ENCODE peak calls at places on chromosomes 2 and 18, in eight cellular contexts. One of them, this sample, is unnamed.

GRCh38 chr18:10588975-10589374 is 63.1 kb downstream of the NAPG start:
- DNase-seq in Calu3: no peak
- DNase-seq in fibroblast of the aortic adventitia: no peak
- DNase-seq in heart right ventricle: no peak
- DNase-seq in WERI-Rb-1: no peak
- DNase-seq in omental fat pad: no peak
- DNase-seq in WTC11: no peak
- DNase-seq in tibial nerve: no peak
- DNase-seq in this sample: no peak

GRCh38 chr2:84962917-84963316 is 8.0 kb upstream of the KCMF1 start:
- DNase-seq in fibroblast of the aortic adventitia: no peak
- DNase-seq in omental fat pad: no peak
- DNase-seq in Calu3: no peak
- DNase-seq in tibial nerve: no peak
- DNase-seq in WERI-Rb-1: no peak
- DNase-seq in WTC11: no peak
- DNase-seq in heart right ventricle: no peak
- DNase-seq in this sample: no peak

GRCh38 chr2:236159778-236160170 is 8.4 kb downstream of the GBX2 start:
- DNase-seq in omental fat pad: no peak
- DNase-seq in Calu3: no peak
- DNase-seq in WERI-Rb-1: no peak
- DNase-seq in WTC11: no peak
- DNase-seq in tibial nerve: no peak
- DNase-seq in fibroblast of the aortic adventitia: no peak
- DNase-seq in heart right ventricle: no peak
- DNase-seq in this sample: no peak

GRCh38 chr2:190879474-190880373 is 897 bp upstream of the GLS start:
- DNase-seq in WERI-Rb-1: no peak
- DNase-seq in Calu3: no peak
- DNase-seq in fibroblast of the aortic adventitia: peak; percentile 61
- DNase-seq in heart right ventricle: no peak
- DNase-seq in tibial nerve: no peak
- DNase-seq in WTC11: no peak
- DNase-seq in omental fat pad: no peak
- DNase-seq in this sample: no peak

GRCh38 chr2:238483656-238484055 is 56.9 kb downstream of the ASB1 start:
- DNase-seq in heart right ventricle: no peak
- DNase-seq in Calu3: no peak
- DNase-seq in fibroblast of the aortic adventitia: no peak
- DNase-seq in WERI-Rb-1: no peak
- DNase-seq in omental fat pad: no peak
- DNase-seq in WTC11: no peak
- DNase-seq in tibial nerve: no peak
- DNase-seq in this sample: no peak

GRCh38 chr2:203498161-203498560 is 36.9 kb downstream of the RAPH1 start:
- DNase-seq in Calu3: no peak
- DNase-seq in WTC11: no peak
- DNase-seq in heart right ventricle: no peak
- DNase-seq in fibroblast of the aortic adventitia: peak; percentile 78
- DNase-seq in omental fat pad: no peak
- DNase-seq in tibial nerve: no peak
- DNase-seq in WERI-Rb-1: no peak
- DNase-seq in this sample: no peak

GRCh38 chr2:73896362-73897239 is 3.8 kb downstream of the ACTG2 start:
- DNase-seq in omental fat pad: no peak
- DNase-seq in Calu3: no peak
- DNase-seq in WTC11: no peak
- DNase-seq in heart right ventricle: peak; percentile 21
- DNase-seq in fibroblast of the aortic adventitia: peak; percentile 91
- DNase-seq in tibial nerve: no peak
- DNase-seq in WERI-Rb-1: no peak
- DNase-seq in this sample: no peak

GRCh38 chr2:128549646-128550260 is 231.1 kb upstream of the HS6ST1 start:
- DNase-seq in fibroblast of the aortic adventitia: no peak
- DNase-seq in heart right ventricle: no peak
- DNase-seq in WTC11: no peak
- DNase-seq in WERI-Rb-1: no peak
- DNase-seq in tibial nerve: no peak
- DNase-seq in omental fat pad: no peak
- DNase-seq in Calu3: no peak
- DNase-seq in this sample: peak; percentile 86

GRCh38 chr2:16413257-16413656 is 252.4 kb downstream of the CYRIA start:
- DNase-seq in WTC11: no peak
- DNase-seq in Calu3: no peak
- DNase-seq in WERI-Rb-1: no peak
- DNase-seq in tibial nerve: no peak
- DNase-seq in fibroblast of the aortic adventitia: no peak
- DNase-seq in heart right ventricle: peak; percentile 66
- DNase-seq in omental fat pad: no peak
- DNase-seq in this sample: no peak

GRCh38 chr2:216984937-216985336 is 125.1 kb upstream of the TNP1 start:
- DNase-seq in tibial nerve: no peak
- DNase-seq in Calu3: no peak
- DNase-seq in omental fat pad: no peak
- DNase-seq in WTC11: no peak
- DNase-seq in WERI-Rb-1: no peak
- DNase-seq in fibroblast of the aortic adventitia: no peak
- DNase-seq in heart right ventricle: no peak
- DNase-seq in this sample: no peak

GRCh38 chr2:177429688-177430325 is 37.2 kb downstream of the AGPS start:
- DNase-seq in omental fat pad: no peak
- DNase-seq in fibroblast of the aortic adventitia: peak; percentile 94
- DNase-seq in tibial nerve: no peak
- DNase-seq in WTC11: no peak
- DNase-seq in WERI-Rb-1: no peak
- DNase-seq in heart right ventricle: no peak
- DNase-seq in Calu3: no peak
- DNase-seq in this sample: no peak

GRCh38 chr2:73175663-73176204 is 26.6 kb upstream of the NOTO start:
- DNase-seq in WTC11: peak; percentile 74
- DNase-seq in tibial nerve: peak; percentile 43
- DNase-seq in Calu3: peak; percentile 73
- DNase-seq in WERI-Rb-1: peak; percentile 84
- DNase-seq in heart right ventricle: peak; percentile 85
- DNase-seq in fibroblast of the aortic adventitia: peak; percentile 56
- DNase-seq in omental fat pad: peak; percentile 76
- DNase-seq in this sample: no peak

GRCh38 chr2:70525032-70525431 is 28.6 kb downstream of the TGFA start:
- DNase-seq in fibroblast of the aortic adventitia: peak; percentile 36
- DNase-seq in Calu3: peak; percentile 81
- DNase-seq in WTC11: no peak
- DNase-seq in tibial nerve: no peak
- DNase-seq in WERI-Rb-1: no peak
- DNase-seq in omental fat pad: no peak
- DNase-seq in heart right ventricle: no peak
- DNase-seq in this sample: no peak

GRCh38 chr18:60157810-60158209 is 214.8 kb downstream of the MC4R start:
- DNase-seq in heart right ventricle: no peak
- DNase-seq in omental fat pad: no peak
- DNase-seq in fibroblast of the aortic adventitia: no peak
- DNase-seq in Calu3: no peak
- DNase-seq in WERI-Rb-1: no peak
- DNase-seq in tibial nerve: no peak
- DNase-seq in WTC11: no peak
- DNase-seq in this sample: no peak

GRCh38 chr18:24499814-24500601 is 39.6 kb downstream of the HRH4 start:
- DNase-seq in omental fat pad: no peak
- DNase-seq in WTC11: no peak
- DNase-seq in Calu3: no peak
- DNase-seq in tibial nerve: no peak
- DNase-seq in WERI-Rb-1: no peak
- DNase-seq in heart right ventricle: no peak
- DNase-seq in fibroblast of the aortic adventitia: peak; percentile 58
- DNase-seq in this sample: no peak

GRCh38 chr2:102514061-102514785 is 41.2 kb downstream of the SLC9A4 start:
- DNase-seq in fibroblast of the aortic adventitia: peak; percentile 96
- DNase-seq in tibial nerve: no peak
- DNase-seq in WTC11: no peak
- DNase-seq in WERI-Rb-1: no peak
- DNase-seq in omental fat pad: peak; percentile 27
- DNase-seq in Calu3: peak; percentile 65
- DNase-seq in heart right ventricle: no peak
- DNase-seq in this sample: no peak

DNA sequence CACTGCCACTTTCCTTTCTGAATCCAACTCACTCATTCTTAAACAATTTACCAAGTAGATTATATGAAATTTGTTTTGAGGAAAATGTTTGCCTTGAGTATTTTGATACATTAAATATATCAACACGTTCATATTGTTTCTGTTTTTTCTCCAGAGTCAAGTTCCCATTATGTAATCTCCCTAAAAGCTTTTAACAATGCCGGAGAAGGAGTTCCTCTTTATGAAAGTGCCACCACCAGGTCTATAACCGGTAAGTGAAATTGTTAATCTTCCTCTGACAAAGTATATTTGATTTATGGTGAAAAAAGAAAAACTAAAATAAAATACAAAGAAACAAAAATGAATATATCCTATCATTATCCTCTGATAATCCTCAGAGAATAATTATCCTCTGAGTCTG is 838.6 kb downstream of the MBD2 start:
- DNase-seq in tibial nerve: no peak
- DNase-seq in WERI-Rb-1: no peak
- DNase-seq in Calu3: no peak
- DNase-seq in heart right ventricle: no peak
- DNase-seq in WTC11: no peak
- DNase-seq in fibroblast of the aortic adventitia: no peak
- DNase-seq in omental fat pad: no peak
- DNase-seq in this sample: no peak
- TF ChIP-seq CTCF in tibial nerve: no peak
- TF ChIP-seq CTCF in WERI-Rb-1: no peak
- TF ChIP-seq CTCF in Calu3: no peak
- TF ChIP-seq CTCF in heart right ventricle: no peak
- TF ChIP-seq CTCF in WTC11: no peak
- TF ChIP-seq CTCF in fibroblast of the aortic adventitia: no peak
- TF ChIP-seq CTCF in omental fat pad: no peak
- TF ChIP-seq CTCF in this sample: no peak

GRCh38 chr18:51623653-51624052 is 426.2 kb upstream of the MEX3C start:
- DNase-seq in WTC11: no peak
- DNase-seq in tibial nerve: no peak
- DNase-seq in Calu3: no peak
- DNase-seq in omental fat pad: no peak
- DNase-seq in heart right ventricle: no peak
- DNase-seq in fibroblast of the aortic adventitia: no peak
- DNase-seq in WERI-Rb-1: no peak
- DNase-seq in this sample: no peak

GRCh38 chr18:51619283-51619682 is 421.8 kb upstream of the MEX3C start:
- DNase-seq in Calu3: no peak
- DNase-seq in heart right ventricle: no peak
- DNase-seq in omental fat pad: no peak
- DNase-seq in WTC11: no peak
- DNase-seq in WERI-Rb-1: no peak
- DNase-seq in fibroblast of the aortic adventitia: no peak
- DNase-seq in tibial nerve: no peak
- DNase-seq in this sample: no peak

GRCh38 chr18:51622676-51623075 is 425.2 kb upstream of the MEX3C start:
- DNase-seq in tibial nerve: no peak
- DNase-seq in WTC11: peak; percentile 16
- DNase-seq in WERI-Rb-1: peak; percentile 89
- DNase-seq in fibroblast of the aortic adventitia: no peak
- DNase-seq in heart right ventricle: no peak
- DNase-seq in Calu3: no peak
- DNase-seq in omental fat pad: no peak
- DNase-seq in this sample: no peak

GRCh38 chr18:51624311-51624710 is 426.8 kb upstream of the MEX3C start:
- DNase-seq in fibroblast of the aortic adventitia: no peak
- DNase-seq in omental fat pad: no peak
- DNase-seq in tibial nerve: no peak
- DNase-seq in Calu3: no peak
- DNase-seq in heart right ventricle: no peak
- DNase-seq in WTC11: no peak
- DNase-seq in WERI-Rb-1: no peak
- DNase-seq in this sample: no peak

GRCh38 chr18:51621103-51621969 is 423.9 kb upstream of the MEX3C start:
- DNase-seq in tibial nerve: peak; percentile 47
- DNase-seq in WERI-Rb-1: peak; percentile 84
- DNase-seq in omental fat pad: peak; percentile 38
- DNase-seq in WTC11: peak; percentile 79
- DNase-seq in fibroblast of the aortic adventitia: peak; percentile 63
- DNase-seq in heart right ventricle: peak; percentile 39
- DNase-seq in Calu3: peak; percentile 66
- DNase-seq in this sample: no peak
- TF ChIP-seq CTCF in tibial nerve: peak; percentile 39
- TF ChIP-seq CTCF in WERI-Rb-1: peak; percentile 92
- TF ChIP-seq CTCF in omental fat pad: peak; percentile 26
- TF ChIP-seq CTCF in WTC11: peak; percentile 69
- TF ChIP-seq CTCF in fibroblast of the aortic adventitia: peak; percentile 77
- TF ChIP-seq CTCF in heart right ventricle: peak; percentile 58
- TF ChIP-seq CTCF in Calu3: peak; percentile 82
- TF ChIP-seq CTCF in this sample: peak; percentile 83

GRCh38 chr2:178674122-178674521 is 133.1 kb downstream of the TTN start:
- DNase-seq in WTC11: no peak
- DNase-seq in tibial nerve: no peak
- DNase-seq in heart right ventricle: no peak
- DNase-seq in Calu3: no peak
- DNase-seq in WERI-Rb-1: no peak
- DNase-seq in omental fat pad: no peak
- DNase-seq in fibroblast of the aortic adventitia: no peak
- DNase-seq in this sample: no peak
- TF ChIP-seq CTCF in WTC11: no peak
- TF ChIP-seq CTCF in tibial nerve: no peak
- TF ChIP-seq CTCF in heart right ventricle: no peak
- TF ChIP-seq CTCF in Calu3: no peak
- TF ChIP-seq CTCF in WERI-Rb-1: no peak
- TF ChIP-seq CTCF in omental fat pad: no peak
- TF ChIP-seq CTCF in fibroblast of the aortic adventitia: no peak
- TF ChIP-seq CTCF in this sample: no peak

DNA sequence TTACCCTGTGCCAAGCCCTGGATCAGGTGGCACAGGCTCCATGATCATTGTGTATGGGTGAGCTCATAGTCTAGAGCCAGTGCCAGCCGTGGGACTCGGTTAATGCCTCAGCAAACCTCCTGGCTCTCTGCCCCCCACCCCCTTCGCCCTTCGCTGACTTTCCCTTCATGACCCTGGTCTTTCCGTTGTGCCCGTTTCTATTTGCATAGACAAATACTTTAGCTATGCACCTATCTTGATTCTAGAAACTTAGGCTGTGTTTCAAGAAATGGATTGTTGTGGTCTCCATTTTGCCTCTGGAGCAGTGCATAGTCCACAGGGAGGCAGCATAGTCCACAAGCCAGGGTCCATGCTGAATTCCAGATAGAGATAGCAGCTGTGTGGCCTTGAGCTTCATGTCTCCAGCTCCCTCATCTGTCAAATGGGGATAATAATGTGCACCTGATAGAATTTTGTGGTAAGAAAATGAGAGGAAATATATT is 44.8 kb upstream of the KDM3A start:
- DNase-seq in Calu3: peak; percentile 58
- DNase-seq in WERI-Rb-1: peak; percentile 50
- DNase-seq in WTC11: peak; percentile 33
- DNase-seq in fibroblast of the aortic adventitia: peak; percentile 35
- DNase-seq in tibial nerve: no peak
- DNase-seq in omental fat pad: no peak
- DNase-seq in heart right ventricle: peak; percentile 42
- DNase-seq in this sample: no peak
- TF ChIP-seq CTCF in Calu3: peak; percentile 33
- TF ChIP-seq CTCF in WERI-Rb-1: peak; percentile 73
- TF ChIP-seq CTCF in WTC11: no peak
- TF ChIP-seq CTCF in fibroblast of the aortic adventitia: peak; percentile 45
- TF ChIP-seq CTCF in tibial nerve: peak; percentile 25
- TF ChIP-seq CTCF in omental fat pad: no peak
- TF ChIP-seq CTCF in heart right ventricle: peak; percentile 28
- TF ChIP-seq CTCF in this sample: peak; percentile 60

GRCh38 chr2:37984589-37984988 is 59.5 kb downstream of the RMDN2 start:
- DNase-seq in heart right ventricle: no peak
- DNase-seq in WERI-Rb-1: no peak
- DNase-seq in fibroblast of the aortic adventitia: peak; percentile 69
- DNase-seq in WTC11: no peak
- DNase-seq in omental fat pad: no peak
- DNase-seq in Calu3: no peak
- DNase-seq in tibial nerve: no peak
- DNase-seq in this sample: no peak
- TF ChIP-seq CTCF in heart right ventricle: no peak
- TF ChIP-seq CTCF in WERI-Rb-1: no peak
- TF ChIP-seq CTCF in fibroblast of the aortic adventitia: peak; percentile 35
- TF ChIP-seq CTCF in WTC11: no peak
- TF ChIP-seq CTCF in omental fat pad: no peak
- TF ChIP-seq CTCF in Calu3: no peak
- TF ChIP-seq CTCF in tibial nerve: no peak
- TF ChIP-seq CTCF in this sample: peak; percentile 82